ENCODE peak calls at places on chromosomes 11 and 22, in eight cellular contexts. T, V, M, S, N, B, Q and Z are unnamed samples.

GRCh38 chr11:80362578-80362977 is 921.7 kb upstream of the TENM4 start:
- DNase-seq in T (no peak), V (no peak), M (no peak), S (no peak), N (no peak), B (no peak), Q (no peak), Z (no peak)

GRCh38 chr11:2298795-2299747 is 2.6 kb downstream of the C11orf21 start:
- DNase-seq in T (no peak), V (peak), M (no peak), S (no peak), N (no peak), B (no peak), Q (peak), Z (no peak)

GRCh38 chr11:56909563-56909962 is 79.2 kb upstream of the OR5AK2 start:
- DNase-seq in T (no peak), V (no peak), M (no peak), S (no peak), N (no peak), B (no peak), Q (no peak), Z (no peak)

GRCh38 chr11:111086058-111086457 is 159.5 kb upstream of the POU2AF2 start:
- DNase-seq in T (no peak), V (no peak), M (no peak), S (no peak), N (no peak), B (no peak), Q (no peak), Z (no peak)

GRCh38 chr11:35146074-35146521 is 7.1 kb downstream of the CD44 start:
- DNase-seq in T (no peak), V (no peak), M (no peak), S (no peak), N (peak), B (no peak), Q (peak), Z (no peak)

GRCh38 chr11:75474878-75475766 is 42.1 kb upstream of the KLHL35 start:
- DNase-seq in T (peak), V (peak), M (peak), S (no peak), N (peak), B (peak), Q (peak), Z (no peak)

GRCh38 chr11:2100361-2101170 is 38.6 kb downstream of the IGF2 start:
- DNase-seq in T (no peak), V (no peak), M (no peak), S (peak), N (no peak), B (peak), Q (no peak), Z (no peak)

GRCh38 chr11:60182546-60183330 is at the start of gene MS4A6A:
- DNase-seq in T (no peak), V (no peak), M (no peak), S (no peak), N (peak), B (no peak), Q (no peak), Z (no peak)

GRCh38 chr22:46292173-46292572 is 4.5 kb upstream of the GTSE1 start:
- DNase-seq in T (no peak), V (no peak), M (no peak), S (no peak), N (no peak), B (no peak), Q (no peak), Z (no peak)

GRCh38 chr11:16604784-16605439 is 133.5 kb upstream of the C11orf58 start:
- DNase-seq in T (no peak), V (no peak), M (peak), S (peak), N (peak), B (peak), Q (no peak), Z (no peak)

GRCh38 chr11:96127596-96127959 is 203.7 kb upstream of the MTMR2 start:
- DNase-seq in T (no peak), V (no peak), M (no peak), S (no peak), N (no peak), B (no peak), Q (no peak), Z (no peak)

GRCh38 chr11:12587333-12587997 is 86.8 kb upstream of the TEAD1 start:
- DNase-seq in T (no peak), V (no peak), M (no peak), S (no peak), N (no peak), B (no peak), Q (no peak), Z (no peak)

GRCh38 chr11:104705475-104706195 is 192.6 kb downstream of the CASP12 start:
- DNase-seq in T (peak), V (peak), M (peak), S (peak), N (peak), B (peak), Q (peak), Z (no peak)

GRCh38 chr11:117281159-117281558 is 10.0 kb upstream of the BACE1-AS start:
- DNase-seq in T (no peak), V (no peak), M (no peak), S (no peak), N (no peak), B (no peak), Q (no peak), Z (peak)

GRCh38 chr11:1233351-1234053 is 10.6 kb downstream of the MUC5B start:
- DNase-seq in T (no peak), V (no peak), M (no peak), S (no peak), N (no peak), B (peak), Q (no peak), Z (no peak)

GRCh38 chr11:8717876-8718753 is 35.5 kb downstream of the RPL27A start:
- DNase-seq in T (no peak), V (peak), M (no peak), S (peak), N (peak), B (peak), Q (no peak), Z (no peak)

GRCh38 chr11:83865636-83866461 is 579.7 kb upstream of the CCDC90B start:
- DNase-seq in T (no peak), V (no peak), M (no peak), S (no peak), N (no peak), B (no peak), Q (no peak), Z (no peak)

GRCh38 chr22:30890689-30891442 is 77.7 kb downstream of the MORC2 start:
- DNase-seq in T (peak), V (no peak), M (peak), S (peak), N (no peak), B (peak), Q (no peak), Z (no peak)

GRCh38 chr11:34380696-34381095 is 22.9 kb upstream of the ABTB2 start:
- DNase-seq in T (no peak), V (no peak), M (no peak), S (no peak), N (no peak), B (no peak), Q (no peak), Z (no peak)

GRCh38 chr11:32052218-32052617 is 38.7 kb upstream of the RCN1 start:
- DNase-seq in T (peak), V (peak), M (peak), S (peak), N (peak), B (no peak), Q (peak), Z (no peak)

GRCh38 chr11:94139421-94139820 is 10.8 kb downstream of the PANX1 start:
- DNase-seq in T (no peak), V (no peak), M (no peak), S (no peak), N (no peak), B (no peak), Q (no peak), Z (no peak)

GRCh38 chr11:78744202-78744601 is 169.5 kb upstream of the NARS2 start:
- DNase-seq in T (no peak), V (no peak), M (no peak), S (no peak), N (no peak), B (no peak), Q (no peak), Z (no peak)

GRCh38 chr11:47765086-47765485 is 2.1 kb downstream of the FNBP4 start:
- DNase-seq in T (peak), V (no peak), M (no peak), S (no peak), N (no peak), B (no peak), Q (no peak), Z (no peak)

GRCh38 chr11:100790073-100790472 is 103.0 kb downstream of the ARHGAP42 start:
- DNase-seq in T (no peak), V (no peak), M (no peak), S (no peak), N (no peak), B (no peak), Q (no peak), Z (no peak)

GRCh38 chr11:111737877-111738205 is 28.3 kb downstream of the PPP2R1B start:
- DNase-seq in T (no peak), V (no peak), M (no peak), S (peak), N (no peak), B (no peak), Q (no peak), Z (peak)

GRCh38 chr11:78261869-78262637 is 73.3 kb downstream of the USP35 start:
- DNase-seq in T (no peak), V (no peak), M (no peak), S (no peak), N (no peak), B (no peak), Q (no peak), Z (no peak)

GRCh38 chr11:96219981-96220623 is 122.9 kb downstream of the MAML2 start:
- DNase-seq in T (peak), V (no peak), M (no peak), S (peak), N (peak), B (no peak), Q (no peak), Z (no peak)

GRCh38 chr11:20016526-20016925 is 143.7 kb downstream of the DBX1 start:
- DNase-seq in T (no peak), V (no peak), M (no peak), S (no peak), N (no peak), B (no peak), Q (no peak), Z (no peak)

GRCh38 chr22:47390026-47390970 is 627.8 kb downstream of the TBC1D22A start:
- DNase-seq in T (no peak), V (no peak), M (no peak), S (no peak), N (no peak), B (no peak), Q (no peak), Z (no peak)

GRCh38 chr11:34512810-34513673 is 552 bp downstream of the ELF5 start:
- DNase-seq in T (peak), V (peak), M (peak), S (peak), N (peak), B (peak), Q (peak), Z (no peak)

GRCh38 chr11:121236115-121237001 is 56.2 kb upstream of the SC5D start:
- DNase-seq in T (no peak), V (no peak), M (no peak), S (no peak), N (no peak), B (no peak), Q (no peak), Z (no peak)

GRCh38 chr11:46731545-46731944 is 12.5 kb downstream of the F2 start:
- DNase-seq in T (no peak), V (no peak), M (no peak), S (no peak), N (no peak), B (no peak), Q (no peak), Z (no peak)

GRCh38 chr11:112247198-112247597 is 13.5 kb downstream of the PLET1 start:
- DNase-seq in T (no peak), V (no peak), M (no peak), S (no peak), N (no peak), B (no peak), Q (no peak), Z (no peak)

GRCh38 chr22:26579331-26579886 is 10.5 kb downstream of the TPST2 start:
- DNase-seq in T (peak), V (no peak), M (peak), S (no peak), N (peak), B (no peak), Q (peak), Z (no peak)

GRCh38 chr22:50417544-50417943 is 57.3 kb downstream of the SBF1 start:
- DNase-seq in T (no peak), V (no peak), M (no peak), S (no peak), N (no peak), B (no peak), Q (no peak), Z (no peak)

GRCh38 chr11:2346014-2346413 is 31.1 kb upstream of the CD81 start:
- DNase-seq in T (no peak), V (no peak), M (no peak), S (no peak), N (no peak), B (no peak), Q (no peak), Z (no peak)

GRCh38 chr22:38843201-38843715 is 570 bp downstream of the NPTXR start:
- DNase-seq in T (no peak), V (no peak), M (peak), S (no peak), N (peak), B (peak), Q (peak), Z (peak)

GRCh38 chr11:72391638-72392423 is 42.5 kb downstream of the CLPB start:
- DNase-seq in T (peak), V (no peak), M (no peak), S (no peak), N (no peak), B (no peak), Q (no peak), Z (no peak)

GRCh38 chr22:16960884-16961249 is 47.2 kb downstream of the GAB4 start:
- DNase-seq in T (no peak), V (no peak), M (no peak), S (no peak), N (no peak), B (no peak), Q (peak), Z (no peak)
- H3K27ac ChIP-seq in T (no peak), V (no peak), M (no peak), S (no peak), N (no peak), B (no peak), Q (no peak), Z (no peak)

GRCh38 chr11:122976396-122976733 is 5.3 kb downstream of the BSX start:
- DNase-seq in T (no peak), V (no peak), M (no peak), S (no peak), N (no peak), B (no peak), Q (no peak), Z (no peak)
- H3K27ac ChIP-seq in T (no peak), V (no peak), M (no peak), S (no peak), N (no peak), B (no peak), Q (no peak), Z (no peak)

DNA sequence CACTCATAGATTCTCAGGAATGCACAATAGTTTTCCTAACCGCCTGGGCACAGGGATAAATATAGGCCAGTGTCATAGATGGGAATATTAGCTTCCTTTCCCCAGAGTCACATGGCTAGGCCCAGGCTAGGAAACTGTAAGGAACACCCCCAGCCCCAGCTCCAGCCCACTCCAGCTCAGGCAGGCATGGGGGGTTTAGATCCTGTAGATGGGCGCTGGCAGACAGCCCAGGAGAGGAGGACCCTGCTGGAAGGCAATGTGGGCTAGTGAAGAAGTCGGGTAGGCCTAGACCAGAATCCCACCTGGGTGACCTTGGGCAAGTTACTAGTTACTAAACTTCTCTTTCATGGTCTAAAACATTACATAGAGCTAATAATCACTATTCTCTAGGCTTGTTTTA is 51.3 kb downstream of the IRAG1 start:
- DNase-seq in T (no peak), V (no peak), M (no peak), S (no peak), N (no peak), B (no peak), Q (no peak), Z (no peak)
- H3K27ac ChIP-seq in T (no peak), V (no peak), M (no peak), S (peak), N (peak), B (peak), Q (no peak), Z (peak)

GRCh38 chr22:23280356-23281052 is 100.2 kb downstream of the BCR start:
- DNase-seq in T (no peak), V (no peak), M (no peak), S (no peak), N (no peak), B (no peak), Q (no peak), Z (no peak)
- H3K27ac ChIP-seq in T (no peak), V (peak), M (no peak), S (peak), N (no peak), B (no peak), Q (no peak), Z (peak)